ENCODE peak calls at places on chromosomes 3 and 15, in six cellular contexts. I is H7, U is amniotic epithelial cell, V is head of caudate nucleus, Q is HepG2, G is hypothalamus. Z is an unnamed sample.

GRCh38 chr3:130757751-130758150 is 11.1 kb upstream of the PIK3R4 start:
- DNase-seq in Q (no peak), V (no peak), I (no peak), G (no peak), U (no peak), Z (no peak)

GRCh38 chr3:186287723-186288122 is 74.3 kb downstream of the DGKG start:
- DNase-seq in U (peak), I (no peak), Q (no peak), G (no peak), V (no peak), Z (peak)

GRCh38 chr15:92725171-92725570 is 69.6 kb upstream of the FAM174B start:
- DNase-seq in U (no peak), G (no peak), V (no peak), I (no peak), Q (no peak), Z (no peak)

GRCh38 chr3:97821413-97821809 is 400 bp upstream of the CRYBG3 start:
- DNase-seq in G (peak), V (peak), U (peak), Q (no peak), I (peak), Z (peak)

GRCh38 chr3:154398084-154398967 is 31.7 kb downstream of the GPR149 start:
- DNase-seq in G (no peak), I (no peak), U (no peak), V (no peak), Q (no peak), Z (no peak)

GRCh38 chr3:31917303-31917903 is 63.7 kb downstream of the OSBPL10 start:
- DNase-seq in I (no peak), V (no peak), Q (no peak), U (peak), G (no peak), Z (no peak)

GRCh38 chr3:77913524-77914174 is 873.8 kb downstream of the ROBO2 start:
- DNase-seq in G (no peak), I (no peak), Q (peak), V (no peak), U (no peak), Z (no peak)

GRCh38 chr15:88938802-88939485 is 25.8 kb upstream of the MFGE8 start:
- DNase-seq in Q (no peak), I (peak), V (no peak), U (no peak), G (no peak), Z (no peak)

GRCh38 chr15:60523056-60523455 is 44.1 kb upstream of the ICE2 start:
- DNase-seq in V (no peak), G (no peak), I (no peak), U (peak), Q (no peak), Z (no peak)

GRCh38 chr3:58323795-58324674 is 8.7 kb upstream of the PXK start:
- DNase-seq in G (no peak), I (no peak), Q (no peak), V (no peak), U (no peak), Z (no peak)

GRCh38 chr3:61299343-61299742 is 48.1 kb upstream of the FHIT start:
- DNase-seq in G (no peak), U (no peak), V (no peak), Q (peak), I (peak), Z (no peak)

GRCh38 chr15:74845208-74845568 is 2.2 kb upstream of the ULK3 start:
- DNase-seq in V (no peak), Q (no peak), G (no peak), U (no peak), I (no peak), Z (no peak)

GRCh38 chr15:68637755-68638405 is 59.1 kb downstream of the CORO2B start:
- DNase-seq in Q (no peak), G (no peak), V (no peak), U (no peak), I (no peak), Z (peak)

GRCh38 chr3:106635271-106635670 is 742.0 kb upstream of the CCDC54 start:
- DNase-seq in I (no peak), V (no peak), G (no peak), Q (no peak), U (peak), Z (peak)

GRCh38 chr3:124281453-124282316 is 289.8 kb upstream of the ROPN1 start:
- DNase-seq in I (peak), Q (peak), G (no peak), U (peak), V (no peak), Z (peak)

GRCh38 chr15:88627463-88627862 is 6.3 kb downstream of the AEN start:
- DNase-seq in Q (no peak), V (no peak), U (no peak), I (no peak), G (no peak), Z (no peak)

GRCh38 chr15:61318276-61318675 is 89.2 kb upstream of the RORA start:
- DNase-seq in U (no peak), Q (no peak), G (no peak), V (no peak), I (no peak), Z (no peak)

GRCh38 chr3:140206196-140207040 is 271.4 kb downstream of the CLSTN2 start:
- DNase-seq in Q (no peak), I (peak), V (no peak), U (peak), G (no peak), Z (no peak)

GRCh38 chr3:36944641-36945270 is at the start of gene TRANK1:
- DNase-seq in I (peak), Q (no peak), G (peak), V (peak), U (peak), Z (peak)